ENCODE peak calls at places on chromosomes 3 and 15, in four cellular contexts. G, L, O and W are unnamed samples. For H3K36me3, the result is how much of the 10 kb centered on the place peaks cover.

GRCh38 chr3:139836656-139837464 is 98.1 kb upstream of the CLSTN2 start:
- DNase-seq in L (no peak), G (no peak), O (no peak), W (no peak)

GRCh38 chr3:101643861-101644613 is 32.9 kb downstream of the ZBTB11 start:
- DNase-seq in O (no peak), L (no peak), G (no peak), W (peak)

GRCh38 chr15:78540955-78541743 is 905 bp downstream of the PSMA4 start:
- DNase-seq in L (no peak), G (no peak), O (no peak), W (no peak)

GRCh38 chr15:42145546-42146455 is 10.6 kb downstream of the PLA2G4F start:
- DNase-seq in L (peak), O (peak), G (no peak), W (no peak)

GRCh38 chr3:105629725-105630124 is 239.1 kb downstream of the CBLB start:
- DNase-seq in O (no peak), L (no peak), G (no peak), W (no peak)

GRCh38 chr3:187978433-187979011 is 175.4 kb upstream of the LPP start:
- DNase-seq in G (no peak), L (no peak), O (no peak), W (no peak)

GRCh38 chr3:163328680-163329079 is 1749.6 kb downstream of the SI start:
- DNase-seq in O (no peak), L (no peak), G (no peak), W (no peak)

GRCh38 chr3:141402476-141403171 is 34.3 kb downstream of the ZBTB38 start:
- DNase-seq in L (peak), G (peak), O (peak), W (no peak)

GRCh38 chr3:77150028-77150427 is 110.1 kb downstream of the ROBO2 start:
- DNase-seq in L (no peak), O (no peak), G (no peak), W (no peak)

DNA sequence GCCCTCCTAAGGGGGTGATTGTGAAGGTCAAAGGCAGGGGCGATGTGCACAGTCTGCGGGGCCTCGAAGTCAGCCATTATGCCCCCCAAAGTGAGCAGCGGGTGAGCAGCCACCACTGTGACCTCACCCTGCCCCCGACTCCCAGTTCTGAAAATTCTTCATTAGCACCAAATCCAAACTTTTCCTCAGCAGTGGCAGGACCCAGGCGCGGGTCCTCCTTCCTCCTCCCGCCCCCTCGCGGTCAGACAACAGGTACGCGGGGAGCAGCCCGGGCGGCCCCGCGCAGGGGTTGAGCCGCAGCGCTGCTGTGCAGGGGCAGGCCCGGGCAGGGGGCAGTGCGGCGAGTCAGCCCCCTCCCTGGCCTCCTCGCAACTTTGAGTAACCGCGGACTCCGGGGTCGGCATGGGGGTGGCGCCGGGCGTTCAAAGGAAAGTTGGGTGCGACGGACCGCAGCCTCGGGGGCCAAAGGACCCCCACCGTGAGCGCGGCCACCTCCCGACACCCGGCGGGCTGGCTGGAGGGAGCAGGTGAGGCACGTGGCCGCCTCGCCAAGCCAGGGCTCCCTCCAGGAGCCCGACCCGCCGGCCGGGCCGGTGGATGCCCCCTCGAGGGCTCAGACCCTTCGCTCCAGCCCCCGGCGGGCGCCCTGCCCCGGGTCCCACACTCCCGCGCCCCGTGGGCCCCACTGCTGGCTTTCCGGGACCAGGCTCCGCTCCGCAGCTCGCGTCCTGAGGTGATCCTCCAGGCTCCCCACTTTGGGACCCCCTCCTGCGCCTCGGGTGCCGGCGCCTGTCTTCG is 49.4 kb upstream of the CCDC174 start:
- DNase-seq in L (peak), O (no peak), G (no peak), W (no peak)
- TF ChIP-seq CTCF in L (no peak), O (no peak), G (peak), W (no peak)

GRCh38 chr15:70050970-70051369 is 46.7 kb downstream of the TLE3 start:
- DNase-seq in G (no peak), L (peak), O (no peak), W (no peak)

GRCh38 chr15:70049115-70049514 is 48.6 kb downstream of the TLE3 start:
- DNase-seq in O (no peak), L (peak), G (no peak), W (no peak)

GRCh38 chr15:70048578-70048977 is 49.1 kb downstream of the TLE3 start:
- DNase-seq in G (no peak), L (peak), O (no peak), W (no peak)

GRCh38 chr15:70050447-70050846 is 47.3 kb downstream of the TLE3 start:
- DNase-seq in L (no peak), G (no peak), O (no peak), W (no peak)

DNA sequence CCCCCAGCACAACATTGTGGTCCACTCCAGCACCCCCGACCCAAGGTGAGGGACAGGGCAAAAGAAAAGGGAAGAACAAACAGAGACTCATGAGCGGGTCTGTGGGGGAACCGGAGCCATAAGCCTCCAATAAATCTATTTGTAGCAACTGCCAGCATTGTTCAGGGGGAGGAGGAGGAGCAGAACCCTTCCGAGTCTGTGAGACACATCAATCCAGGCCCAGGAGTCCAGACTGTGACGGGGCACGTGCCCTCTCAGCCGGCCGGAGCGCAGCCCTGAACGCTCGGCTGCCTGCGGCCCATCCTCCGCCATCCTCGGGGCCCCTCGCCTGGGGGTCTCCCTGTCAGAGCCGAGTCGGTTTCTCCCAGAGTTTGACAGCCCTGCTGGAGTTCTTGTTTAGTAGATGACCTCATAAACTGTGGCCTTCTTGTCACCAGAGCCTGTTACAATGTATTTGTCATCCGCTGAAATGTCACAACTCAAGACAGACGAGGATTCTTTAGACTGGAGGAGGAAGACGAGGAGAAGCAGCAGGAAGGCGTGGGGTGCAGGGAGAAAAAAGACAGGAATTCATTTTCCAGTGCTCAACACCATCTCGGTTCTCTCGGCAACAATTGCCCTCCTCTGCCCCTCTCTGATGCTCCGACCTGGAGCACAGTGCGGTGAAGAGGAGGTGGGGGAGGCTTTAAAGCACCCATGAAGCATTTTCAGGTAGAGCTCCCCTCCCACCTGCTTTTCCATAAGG is 47.8 kb downstream of the TLE3 start:
- DNase-seq in L (peak), G (no peak), O (no peak), W (no peak)
- H3K36me3 ChIP-seq in L (half or more), G (under half), O (under half), W (under half)

GRCh38 chr3:13282986-13283876 is 136.9 kb downstream of the NUP210 start:
- DNase-seq in O (no peak), L (peak), G (peak), W (no peak)
- H3K4me3 ChIP-seq in O (no peak), L (peak), G (peak), W (no peak)

GRCh38 chr3:197547618-197548017 is 8.2 kb downstream of the BDH1 start:
- DNase-seq in O (no peak), L (no peak), G (peak), W (no peak)
- TF ChIP-seq CTCF in O (no peak), L (no peak), G (no peak), W (no peak)

GRCh38 chr15:20356444-20357138 is 185.0 kb downstream of the GOLGA6L6 start:
- DNase-seq in L (peak), O (peak), G (no peak), W (no peak)
- H3K36me3 ChIP-seq in L (under half), O (under half), G (under half), W (under half)

GRCh38 chr15:47398115-47398514 is 319.2 kb upstream of the SEMA6D start:
- DNase-seq in L (no peak), O (no peak), G (no peak), W (no peak)
- H3K4me3 ChIP-seq in L (no peak), O (no peak), G (no peak), W (no peak)

GRCh38 chr3:153734777-153735551 is 386.2 kb upstream of the ARHGEF26 start:
- DNase-seq in L (no peak), O (no peak), G (no peak), W (no peak)

DNA sequence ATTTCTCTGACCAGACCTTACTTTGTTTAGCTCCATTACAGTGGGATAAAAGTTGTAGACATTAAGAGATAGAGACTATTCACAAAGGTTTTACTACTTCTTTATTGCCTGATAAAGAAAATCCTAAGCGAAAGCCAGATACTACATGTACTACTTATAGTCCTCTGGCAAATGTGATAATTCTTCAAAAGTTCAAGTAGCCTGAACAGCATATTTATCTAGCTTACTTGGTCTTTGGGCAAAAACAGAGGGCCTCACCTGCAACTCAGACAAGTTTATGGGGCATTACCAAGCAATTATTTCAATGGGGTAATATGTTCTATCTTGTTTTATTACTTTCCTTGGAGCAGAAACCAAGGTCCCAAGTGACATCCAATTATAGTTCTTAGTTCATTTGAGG is 390.2 kb upstream of the ARHGEF26 start:
- DNase-seq in G (no peak), L (no peak), O (no peak), W (no peak)
- TF ChIP-seq CTCF in G (no peak), L (no peak), O (no peak), W (no peak)

GRCh38 chr3:33392144-33392543 is 48.1 kb downstream of the UBP1 start:
- DNase-seq in O (no peak), L (no peak), G (no peak), W (no peak)
- H3K36me3 ChIP-seq in O (under half), L (half or more), G (half or more), W (under half)

GRCh38 chr3:132657869-132658747 is 1.5 kb downstream of the ACAD11 start:
- DNase-seq in O (no peak), L (no peak), G (no peak), W (no peak)
- H3K4me3 ChIP-seq in O (no peak), L (peak), G (peak), W (peak)

DNA sequence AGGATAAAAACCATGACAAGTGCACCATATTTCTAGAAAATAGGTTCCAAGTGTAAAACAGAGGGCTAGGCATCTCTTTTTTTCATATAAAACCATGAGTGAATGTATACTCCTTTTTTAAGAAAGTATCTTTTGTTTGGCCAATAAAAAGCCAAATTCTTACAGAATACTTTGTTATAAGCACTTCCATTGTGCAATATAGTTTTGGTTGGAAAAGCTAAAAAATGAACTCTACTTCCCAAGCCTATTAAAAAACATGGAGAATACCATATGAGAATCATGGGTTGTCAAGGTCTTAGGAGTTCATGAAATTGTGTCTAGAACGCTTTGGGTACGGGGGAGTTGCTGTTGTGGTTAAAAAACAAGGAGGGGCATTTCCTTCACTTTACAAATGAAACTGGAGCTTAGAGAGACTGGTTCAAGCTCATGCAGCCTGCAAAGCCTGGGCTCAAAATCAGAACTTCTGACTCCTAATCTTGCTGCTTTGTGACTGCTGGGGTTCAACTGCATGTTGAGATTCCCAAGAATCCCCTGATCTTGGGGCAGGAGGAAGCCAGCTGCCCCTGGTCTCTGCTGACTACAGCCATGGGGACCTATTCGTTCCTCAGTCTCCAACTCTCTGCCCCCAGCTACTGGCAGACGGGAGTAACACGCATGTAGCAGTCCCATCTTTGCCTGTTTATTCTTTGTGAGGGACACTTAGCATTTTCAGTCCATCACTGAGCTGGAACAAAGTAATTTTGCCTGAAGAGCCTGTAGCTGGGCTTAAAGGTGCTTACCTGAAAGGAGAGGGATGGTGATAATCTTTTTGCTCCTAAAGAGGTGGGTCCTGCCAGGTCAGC is 229.1 kb downstream of the CHST2 start:
- DNase-seq in O (no peak), L (no peak), G (no peak), W (no peak)
- TF ChIP-seq CTCF in O (no peak), L (no peak), G (peak), W (peak)